ENCODE peak calls at places on chromosomes 5 and 9, in seven cellular contexts. One of them, this sample, is unnamed.
A peak's percentile ranks its signal among the peaks of the same experiment; 100 is the strongest.

GRCh38 chr5:40381676-40382363 is 297.9 kb upstream of the PTGER4 start:
- DNase-seq in IMR-90: peak; percentile 56
- DNase-seq in neuronal stem cell: no peak
- DNase-seq in mesenchymal stem cell: no peak
- DNase-seq in mesendoderm: no peak
- DNase-seq in H1: no peak
- DNase-seq in H9: no peak
- DNase-seq in this sample: peak; percentile 56

GRCh38 chr9:137319434-137319975 is 17.4 kb upstream of the NRARP start:
- DNase-seq in IMR-90: no peak
- DNase-seq in neuronal stem cell: no peak
- DNase-seq in mesenchymal stem cell: no peak
- DNase-seq in mesendoderm: no peak
- DNase-seq in H1: no peak
- DNase-seq in H9: no peak
- DNase-seq in this sample: no peak

GRCh38 chr5:66130493-66130892 is 13.6 kb upstream of the SREK1 start:
- DNase-seq in IMR-90: no peak
- DNase-seq in neuronal stem cell: no peak
- DNase-seq in mesenchymal stem cell: no peak
- DNase-seq in mesendoderm: no peak
- DNase-seq in H1: no peak
- DNase-seq in H9: no peak
- DNase-seq in this sample: no peak

GRCh38 chr5:119302916-119303897 is 52.6 kb upstream of the TNFAIP8 start:
- DNase-seq in IMR-90: peak; percentile 99
- DNase-seq in neuronal stem cell: no peak
- DNase-seq in mesenchymal stem cell: peak; percentile 98
- DNase-seq in mesendoderm: peak; percentile 56
- DNase-seq in H1: no peak
- DNase-seq in H9: no peak
- DNase-seq in this sample: peak; percentile 45

GRCh38 chr9:100473271-100474081 is 527 bp downstream of the TMEFF1 start:
- DNase-seq in IMR-90: peak; percentile 29
- DNase-seq in neuronal stem cell: peak; percentile 46
- DNase-seq in mesenchymal stem cell: peak; percentile 43
- DNase-seq in mesendoderm: peak; percentile 74
- DNase-seq in H1: no peak
- DNase-seq in H9: peak; percentile 52
- DNase-seq in this sample: peak; percentile 46

GRCh38 chr9:6054280-6055099 is 39.1 kb upstream of the RANBP6 start:
- DNase-seq in IMR-90: peak; percentile 70
- DNase-seq in neuronal stem cell: peak; percentile 65
- DNase-seq in mesenchymal stem cell: peak; percentile 73
- DNase-seq in mesendoderm: peak; percentile 92
- DNase-seq in H1: peak; percentile 29
- DNase-seq in H9: peak; percentile 82
- DNase-seq in this sample: peak; percentile 47

GRCh38 chr9:30012622-30013021 is 2371.8 kb upstream of the ACO1 start:
- DNase-seq in IMR-90: no peak
- DNase-seq in neuronal stem cell: no peak
- DNase-seq in mesenchymal stem cell: no peak
- DNase-seq in mesendoderm: no peak
- DNase-seq in H1: no peak
- DNase-seq in H9: no peak
- DNase-seq in this sample: no peak

GRCh38 chr9:1837453-1838084 is 177.6 kb upstream of the SMARCA2 start:
- DNase-seq in IMR-90: peak; percentile 1
- DNase-seq in neuronal stem cell: peak; percentile 51
- DNase-seq in mesenchymal stem cell: no peak
- DNase-seq in mesendoderm: peak; percentile 84
- DNase-seq in H1: peak; percentile 46
- DNase-seq in H9: peak; percentile 71
- DNase-seq in this sample: peak; percentile 51

GRCh38 chr5:154384480-154385235 is 61.1 kb upstream of the SAP30L start:
- DNase-seq in IMR-90: no peak
- DNase-seq in neuronal stem cell: no peak
- DNase-seq in mesenchymal stem cell: no peak
- DNase-seq in mesendoderm: peak; percentile 83
- DNase-seq in H1: no peak
- DNase-seq in H9: no peak
- DNase-seq in this sample: no peak

GRCh38 chr9:121700165-121700830 is 48.9 kb downstream of the DAB2IP start:
- DNase-seq in IMR-90: peak; percentile 48
- DNase-seq in neuronal stem cell: peak; percentile 12
- DNase-seq in mesenchymal stem cell: peak; percentile 37
- DNase-seq in mesendoderm: peak; percentile 71
- DNase-seq in H1: no peak
- DNase-seq in H9: peak; percentile 71
- DNase-seq in this sample: no peak

GRCh38 chr9:91676042-91676441 is 252.4 kb upstream of the NFIL3 start:
- DNase-seq in IMR-90: no peak
- DNase-seq in neuronal stem cell: no peak
- DNase-seq in mesenchymal stem cell: no peak
- DNase-seq in mesendoderm: no peak
- DNase-seq in H1: no peak
- DNase-seq in H9: no peak
- DNase-seq in this sample: no peak

GRCh38 chr5:171313481-171314206 is 4.6 kb downstream of the TLX3 start:
- DNase-seq in IMR-90: no peak
- DNase-seq in neuronal stem cell: no peak
- DNase-seq in mesenchymal stem cell: peak; percentile 16
- DNase-seq in mesendoderm: no peak
- DNase-seq in H1: no peak
- DNase-seq in H9: no peak
- DNase-seq in this sample: no peak

GRCh38 chr9:3177921-3178320 is 334.0 kb upstream of the PUM3 start:
- DNase-seq in IMR-90: no peak
- DNase-seq in neuronal stem cell: no peak
- DNase-seq in mesenchymal stem cell: no peak
- DNase-seq in mesendoderm: no peak
- DNase-seq in H1: no peak
- DNase-seq in H9: no peak
- DNase-seq in this sample: no peak

GRCh38 chr5:136132087-136132486 is 558 bp upstream of the SMAD5 start:
- DNase-seq in IMR-90: no peak
- DNase-seq in neuronal stem cell: peak; percentile 8
- DNase-seq in mesenchymal stem cell: no peak
- DNase-seq in mesendoderm: peak; percentile 23
- DNase-seq in H1: no peak
- DNase-seq in H9: no peak
- DNase-seq in this sample: no peak

GRCh38 chr5:38347040-38347763 is 88.8 kb downstream of the EGFLAM start:
- DNase-seq in IMR-90: no peak
- DNase-seq in neuronal stem cell: no peak
- DNase-seq in mesenchymal stem cell: no peak
- DNase-seq in mesendoderm: peak; percentile 55
- DNase-seq in H1: no peak
- DNase-seq in H9: no peak
- DNase-seq in this sample: no peak

GRCh38 chr5:114928644-114929462 is 240.9 kb downstream of the TRIM36 start:
- DNase-seq in IMR-90: no peak
- DNase-seq in neuronal stem cell: no peak
- DNase-seq in mesenchymal stem cell: no peak
- DNase-seq in mesendoderm: no peak
- DNase-seq in H1: no peak
- DNase-seq in H9: no peak
- DNase-seq in this sample: no peak

GRCh38 chr9:34884732-34885131 is 73.4 kb upstream of the PHF24 start:
- DNase-seq in IMR-90: no peak
- DNase-seq in neuronal stem cell: no peak
- DNase-seq in mesenchymal stem cell: no peak
- DNase-seq in mesendoderm: no peak
- DNase-seq in H1: no peak
- DNase-seq in H9: no peak
- DNase-seq in this sample: no peak

GRCh38 chr5:170333161-170333909 is 35.8 kb upstream of the LCP2 start:
- DNase-seq in IMR-90: no peak
- DNase-seq in neuronal stem cell: peak; percentile 18
- DNase-seq in mesenchymal stem cell: no peak
- DNase-seq in mesendoderm: peak; percentile 86
- DNase-seq in H1: no peak
- DNase-seq in H9: peak; percentile 72
- DNase-seq in this sample: peak; percentile 10

GRCh38 chr9:100352201-100352726 is 478 bp downstream of the TEX10 start:
- DNase-seq in IMR-90: peak; percentile 10
- DNase-seq in neuronal stem cell: peak; percentile 18
- DNase-seq in mesenchymal stem cell: peak; percentile 46
- DNase-seq in mesendoderm: peak; percentile 55
- DNase-seq in H1: no peak
- DNase-seq in H9: peak; percentile 32
- DNase-seq in this sample: peak; percentile 46

GRCh38 chr9:135268981-135269380 is 181.5 kb downstream of the OLFM1 start:
- DNase-seq in IMR-90: no peak
- DNase-seq in neuronal stem cell: no peak
- DNase-seq in mesenchymal stem cell: no peak
- DNase-seq in mesendoderm: no peak
- DNase-seq in H1: no peak
- DNase-seq in H9: no peak
- DNase-seq in this sample: no peak

GRCh38 chr9:135267410-135267809 is 179.9 kb downstream of the OLFM1 start:
- DNase-seq in IMR-90: no peak
- DNase-seq in neuronal stem cell: no peak
- DNase-seq in mesenchymal stem cell: no peak
- DNase-seq in mesendoderm: no peak
- DNase-seq in H1: no peak
- DNase-seq in H9: no peak
- DNase-seq in this sample: no peak

GRCh38 chr9:135262248-135262647 is 174.8 kb downstream of the OLFM1 start:
- DNase-seq in IMR-90: no peak
- DNase-seq in neuronal stem cell: no peak
- DNase-seq in mesenchymal stem cell: no peak
- DNase-seq in mesendoderm: no peak
- DNase-seq in H1: no peak
- DNase-seq in H9: no peak
- DNase-seq in this sample: no peak

GRCh38 chr9:135269912-135270630 is 182.6 kb downstream of the OLFM1 start:
- DNase-seq in IMR-90: no peak
- DNase-seq in neuronal stem cell: no peak
- DNase-seq in mesenchymal stem cell: no peak
- DNase-seq in mesendoderm: no peak
- DNase-seq in H1: no peak
- DNase-seq in H9: no peak
- DNase-seq in this sample: no peak

DNA sequence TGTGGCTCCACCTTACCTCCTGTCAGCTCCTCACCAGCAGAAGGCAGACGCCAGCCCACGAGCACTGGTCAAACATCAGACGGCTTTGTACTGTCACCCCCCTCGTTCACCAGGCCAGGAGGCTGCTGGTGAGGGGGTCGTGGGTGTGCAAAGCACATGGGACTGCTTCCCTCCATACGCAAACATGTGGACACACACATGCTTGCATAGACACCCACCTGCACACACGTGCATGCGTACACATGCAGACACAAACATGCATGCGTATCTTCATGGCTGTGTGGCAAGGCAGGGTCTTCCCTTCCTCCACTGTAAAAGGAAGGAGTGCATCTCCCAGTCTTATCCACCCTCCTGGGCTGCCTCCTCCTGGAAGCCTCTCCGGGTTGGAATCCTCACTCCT is 178.5 kb downstream of the OLFM1 start:
- DNase-seq in IMR-90: no peak
- DNase-seq in neuronal stem cell: no peak
- DNase-seq in mesenchymal stem cell: no peak
- DNase-seq in mesendoderm: no peak
- DNase-seq in H1: no peak
- DNase-seq in H9: no peak
- DNase-seq in this sample: no peak
- H3K23ac ChIP-seq in IMR-90: no peak overlapping the region
- H3K23ac ChIP-seq in neuronal stem cell: peak overlapping the region; percentile 6
- H3K23ac ChIP-seq in mesenchymal stem cell: no peak overlapping the region
- H3K23ac ChIP-seq in mesendoderm: no peak overlapping the region
- H3K23ac ChIP-seq in H1: no peak overlapping the region
- H3K23ac ChIP-seq in H9: no peak overlapping the region
- H3K23ac ChIP-seq in this sample: peak overlapping the region; percentile 49

DNA sequence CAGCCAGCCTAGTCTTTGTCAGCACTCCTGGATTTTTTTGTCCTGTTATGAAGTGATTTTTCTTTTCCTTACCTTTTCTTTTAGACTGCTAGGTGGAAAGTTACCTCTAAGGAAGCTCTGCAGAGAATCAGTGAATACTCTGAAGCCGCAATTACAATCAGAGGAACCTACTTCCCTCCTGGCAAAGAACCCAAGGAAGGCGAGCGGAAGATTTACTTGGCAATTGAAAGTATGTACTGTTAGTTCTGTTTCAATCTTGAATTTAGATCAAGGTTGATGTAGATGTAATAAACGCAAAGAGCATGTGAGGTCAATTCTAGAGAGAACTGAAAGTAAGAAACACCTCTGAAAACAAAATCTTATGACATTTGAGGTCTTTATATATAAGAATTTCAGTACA is 27.0 kb upstream of the C5orf24 start:
- DNase-seq in IMR-90: no peak
- DNase-seq in neuronal stem cell: no peak
- DNase-seq in mesenchymal stem cell: no peak
- DNase-seq in mesendoderm: no peak
- DNase-seq in H1: no peak
- DNase-seq in H9: no peak
- DNase-seq in this sample: no peak
- H4K8ac ChIP-seq in IMR-90: no peak overlapping the region
- H4K8ac ChIP-seq in neuronal stem cell: no peak overlapping the region
- H4K8ac ChIP-seq in mesenchymal stem cell: no peak overlapping the region
- H4K8ac ChIP-seq in mesendoderm: no peak overlapping the region
- H4K8ac ChIP-seq in H1: no peak overlapping the region
- H4K8ac ChIP-seq in H9: no peak overlapping the region
- H4K8ac ChIP-seq in this sample: no peak overlapping the region

DNA sequence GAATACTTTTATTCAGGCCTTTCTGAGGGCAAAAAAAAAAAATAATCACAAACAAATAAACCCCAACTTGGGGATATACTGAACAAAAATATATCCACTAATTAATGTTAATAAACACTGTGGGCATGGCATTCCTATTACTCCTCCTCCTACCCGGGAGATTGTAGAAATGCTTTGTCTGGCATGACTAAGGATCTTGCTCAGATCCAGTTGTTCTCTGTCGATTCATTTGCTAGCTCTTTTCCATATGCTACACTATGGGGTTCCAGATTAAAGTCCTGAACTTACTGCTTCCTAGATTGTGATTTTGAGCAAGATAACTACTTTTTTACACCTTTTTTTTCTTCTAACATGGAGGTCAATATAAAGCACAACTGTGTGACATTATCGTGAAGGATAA is 102.2 kb upstream of the PRR16 start:
- DNase-seq in IMR-90: no peak
- DNase-seq in neuronal stem cell: no peak
- DNase-seq in mesenchymal stem cell: no peak
- DNase-seq in mesendoderm: peak; percentile 10
- DNase-seq in H1: no peak
- DNase-seq in H9: no peak
- DNase-seq in this sample: no peak
- H3K4ac ChIP-seq in IMR-90: no peak overlapping the region
- H3K4ac ChIP-seq in neuronal stem cell: no peak overlapping the region
- H3K4ac ChIP-seq in mesenchymal stem cell: no peak overlapping the region
- H3K4ac ChIP-seq in mesendoderm: no peak overlapping the region
- H3K4ac ChIP-seq in H1: no peak overlapping the region
- H3K4ac ChIP-seq in H9: no peak overlapping the region
- H3K4ac ChIP-seq in this sample: no peak overlapping the region

DNA sequence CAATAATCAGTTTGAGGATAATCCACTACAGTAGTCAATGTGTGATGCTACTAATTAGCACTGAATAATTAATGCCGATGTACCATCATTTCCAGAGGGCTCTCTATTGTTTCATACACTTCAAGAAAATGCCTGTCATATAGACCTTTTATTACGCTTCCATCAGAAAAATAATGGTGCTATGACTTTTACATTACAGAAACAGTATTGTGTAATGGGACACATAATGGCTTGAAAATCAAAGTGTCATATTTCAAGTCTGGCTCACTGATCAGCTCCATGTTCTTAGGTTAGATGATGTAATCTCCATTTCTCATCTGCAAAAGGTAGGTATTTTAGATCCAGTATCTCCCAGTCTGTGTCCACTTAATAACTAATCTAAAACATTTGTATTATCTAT is 990.7 kb upstream of the TYRP1 start:
- DNase-seq in IMR-90: no peak
- DNase-seq in neuronal stem cell: no peak
- DNase-seq in mesenchymal stem cell: no peak
- DNase-seq in mesendoderm: no peak
- DNase-seq in H1: no peak
- DNase-seq in H9: no peak
- DNase-seq in this sample: no peak
- H3K23ac ChIP-seq in IMR-90: no peak overlapping the region
- H3K23ac ChIP-seq in neuronal stem cell: no peak overlapping the region
- H3K23ac ChIP-seq in mesenchymal stem cell: no peak overlapping the region
- H3K23ac ChIP-seq in mesendoderm: no peak overlapping the region
- H3K23ac ChIP-seq in H1: no peak overlapping the region
- H3K23ac ChIP-seq in H9: no peak overlapping the region
- H3K23ac ChIP-seq in this sample: no peak overlapping the region